ENCODE peak calls at places on chromosome 1, in nine cellular contexts. V is psoas muscle; I is DND-41; E is CD8-positive, alpha-beta memory T cell; R is heart right ventricle; X is CD4-positive, CD25-positive, alpha-beta regulatory T cell; D is tibial artery; G is HAP-1; C is esophagus squamous epithelium. T is an unnamed sample. For H3K9me3, the result is how much of the 10 kb centered on the place peaks cover.

GRCh38 chr1:12475158-12475934 is 142.7 kb downstream of the DHRS3 start:
- DNase-seq in V (no peak), I (no peak), E (no peak), R (no peak), X (no peak), D (no peak), G (no peak), C (no peak), T (peak)

GRCh38 chr1:77757066-77757584 is 2.5 kb downstream of the USP33 start:
- DNase-seq in V (no peak), I (no peak), E (no peak), R (no peak), X (no peak), D (no peak), G (no peak), C (no peak), T (no peak)

GRCh38 chr1:2496087-2496622 is 20.1 kb downstream of the PLCH2 start:
- DNase-seq in V (no peak), I (peak), E (peak), R (no peak), X (peak), D (no peak), G (no peak), C (no peak), T (no peak)

GRCh38 chr1:151175036-151175741 is 592 bp downstream of the TMOD4 start:
- DNase-seq in V (peak), I (no peak), E (no peak), R (no peak), X (no peak), D (no peak), G (no peak), C (no peak), T (no peak)

GRCh38 chr1:119449964-119450363 is 35.0 kb downstream of the HSD3B2 start:
- DNase-seq in V (no peak), I (peak), E (no peak), R (no peak), X (no peak), D (no peak), G (peak), C (no peak), T (no peak)

GRCh38 chr1:16061255-16061654 is 12.2 kb downstream of the FAM131C start:
- DNase-seq in V (no peak), I (no peak), E (no peak), R (no peak), X (no peak), D (no peak), G (no peak), C (no peak), T (no peak)

GRCh38 chr1:234604393-234604725 is 5.6 kb downstream of the IRF2BP2 start:
- DNase-seq in V (no peak), I (no peak), E (no peak), R (no peak), X (no peak), D (no peak), G (no peak), C (no peak), T (no peak)

GRCh38 chr1:178594133-178594532 is 81.2 kb downstream of the TEX35 start:
- DNase-seq in V (peak), I (no peak), E (no peak), R (peak), X (no peak), D (no peak), G (no peak), C (no peak), T (no peak)

GRCh38 chr1:204894031-204894430 is 23.4 kb downstream of the NFASC start:
- DNase-seq in V (no peak), I (no peak), E (no peak), R (no peak), X (no peak), D (no peak), G (no peak), C (no peak), T (peak)

GRCh38 chr1:58249729-58250586 is 296.6 kb downstream of the OMA1 start:
- DNase-seq in V (no peak), I (no peak), E (no peak), R (peak), X (no peak), D (no peak), G (no peak), C (no peak), T (peak)

GRCh38 chr1:84598846-84599741 is 24.9 kb upstream of the CTBS start:
- DNase-seq in V (no peak), I (no peak), E (no peak), R (no peak), X (no peak), D (no peak), G (no peak), C (no peak), T (no peak)

GRCh38 chr1:89310505-89310904 is 37.8 kb upstream of the GBP5 start:
- DNase-seq in V (no peak), I (no peak), E (no peak), R (no peak), X (no peak), D (no peak), G (no peak), C (no peak), T (no peak)

GRCh38 chr1:89311757-89312156 is 39.1 kb upstream of the GBP5 start:
- DNase-seq in V (no peak), I (no peak), E (no peak), R (peak), X (no peak), D (no peak), G (no peak), C (no peak), T (no peak)

GRCh38 chr1:89312572-89312971 is 39.9 kb upstream of the GBP5 start:
- DNase-seq in V (no peak), I (no peak), E (no peak), R (no peak), X (no peak), D (no peak), G (no peak), C (no peak), T (no peak)

GRCh38 chr1:89309828-89310227 is 37.2 kb upstream of the GBP5 start:
- DNase-seq in V (no peak), I (no peak), E (no peak), R (no peak), X (no peak), D (no peak), G (no peak), C (no peak), T (no peak)

GRCh38 chr1:89310976-89311375 is 38.3 kb upstream of the GBP5 start:
- DNase-seq in V (no peak), I (no peak), E (no peak), R (no peak), X (no peak), D (no peak), G (no peak), C (no peak), T (no peak)
- H3K4me3 ChIP-seq in V (no peak), I (no peak), E (peak), R (peak), X (peak), D (no peak), G (no peak), C (no peak), T (no peak)

GRCh38 chr1:183774938-183775337 is 30.0 kb upstream of the RGL1 start:
- DNase-seq in V (no peak), I (no peak), E (no peak), R (no peak), X (no peak), D (no peak), G (no peak), C (no peak), T (no peak)

GRCh38 chr1:183778568-183779433 is 26.1 kb upstream of the RGL1 start:
- DNase-seq in V (no peak), I (no peak), E (no peak), R (no peak), X (no peak), D (no peak), G (no peak), C (no peak), T (no peak)

GRCh38 chr1:183778006-183778405 is 26.9 kb upstream of the RGL1 start:
- DNase-seq in V (no peak), I (no peak), E (no peak), R (no peak), X (no peak), D (no peak), G (no peak), C (no peak), T (no peak)

GRCh38 chr1:183777359-183777758 is 27.6 kb upstream of the RGL1 start:
- DNase-seq in V (no peak), I (no peak), E (no peak), R (no peak), X (no peak), D (no peak), G (no peak), C (no peak), T (no peak)

GRCh38 chr1:183776731-183777130 is 28.2 kb upstream of the RGL1 start:
- DNase-seq in V (no peak), I (no peak), E (no peak), R (no peak), X (no peak), D (no peak), G (no peak), C (no peak), T (no peak)
- H3K9me3 ChIP-seq in V (under half), I (under half), E (under half), R (under half), X (under half), D (under half), G (under half), C (under half), T (under half)

GRCh38 chr1:154502066-154502741 is at the start of the genes SHE and TDRD10:
- DNase-seq in V (peak), I (no peak), E (no peak), R (peak), X (peak), D (no peak), G (no peak), C (no peak), T (no peak)
- H3K4me3 ChIP-seq in V (peak), I (no peak), E (no peak), R (peak), X (no peak), D (peak), G (peak), C (peak), T (no peak)

DNA sequence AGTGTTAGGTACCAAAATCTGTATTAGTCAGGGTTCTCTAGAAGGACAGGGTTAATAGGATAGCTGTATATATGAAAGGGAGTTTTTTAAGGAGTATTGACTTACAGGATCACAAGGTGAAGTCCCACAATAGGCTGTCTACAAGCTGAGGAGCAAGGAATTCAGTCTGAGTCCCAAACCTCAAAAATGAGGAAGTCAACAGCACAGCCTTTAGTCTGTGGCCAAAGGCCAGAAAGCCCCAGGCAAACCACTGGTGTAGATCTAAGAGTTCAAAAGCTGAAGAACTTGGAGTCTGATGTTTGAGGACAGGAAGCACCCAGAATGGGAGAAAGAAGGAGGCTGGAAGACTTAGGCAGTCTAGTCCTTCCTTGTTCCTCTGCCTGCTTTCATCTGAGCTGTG is 487.5 kb upstream of the CHRM3 start:
- DNase-seq in V (no peak), I (no peak), E (no peak), R (no peak), X (no peak), D (no peak), G (no peak), C (no peak), T (no peak)
- H3K9me3 ChIP-seq in V (under half), I (under half), E (under half), R (under half), X (under half), D (under half), G (under half), C (under half), T (under half)

GRCh38 chr1:26544156-26544555 is 14.6 kb downstream of the RPS6KA1 start:
- DNase-seq in V (no peak), I (no peak), E (no peak), R (no peak), X (no peak), D (no peak), G (no peak), C (no peak), T (no peak)
- H3K4me3 ChIP-seq in V (no peak), I (no peak), E (no peak), R (peak), X (no peak), D (no peak), G (no peak), C (no peak), T (no peak)

DNA sequence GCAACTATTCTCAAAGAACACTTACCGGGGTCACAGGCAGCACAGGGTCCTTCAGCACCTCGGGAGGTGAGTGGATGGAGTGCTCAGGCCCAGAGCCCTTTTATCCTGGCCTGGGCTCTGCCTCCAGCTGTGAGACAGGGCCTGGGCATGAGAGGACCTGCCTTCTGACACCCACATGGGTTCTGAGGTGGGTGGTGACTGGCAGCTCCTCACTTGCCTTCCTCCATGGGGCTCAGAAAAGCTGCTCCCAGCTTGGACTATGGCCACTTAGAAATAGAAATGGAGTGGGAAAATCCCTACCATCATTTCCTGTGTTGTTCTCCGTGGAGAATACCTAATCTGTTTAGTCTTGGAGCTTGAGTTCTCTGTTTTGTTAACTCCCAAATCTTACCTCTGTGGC is at the start of gene LCE1C:
- DNase-seq in V (no peak), I (no peak), E (no peak), R (no peak), X (no peak), D (no peak), G (no peak), C (no peak), T (peak)
- H3K9me3 ChIP-seq in V (under half), I (under half), E (under half), R (under half), X (under half), D (under half), G (under half), C (under half), T (under half)